ENCODE peak calls at places on chromosomes 2 and 18, in five cellular contexts. One of them, this sample, is unnamed.

GRCh38 chr2:75076088-75076487 is 117.6 kb downstream of the POLE4 start:
- DNase-seq in K562: no peak
- DNase-seq in WTC11: no peak
- DNase-seq in HCT116: no peak
- DNase-seq in A549: no peak
- DNase-seq in this sample: no peak

GRCh38 chr18:11146238-11146946 is 3.0 kb downstream of the PIEZO2 start:
- DNase-seq in K562: no peak
- DNase-seq in WTC11: peak
- DNase-seq in HCT116: no peak
- DNase-seq in A549: no peak
- DNase-seq in this sample: no peak

GRCh38 chr2:55898641-55899040 is 24.9 kb downstream of the EFEMP1 start:
- DNase-seq in K562: no peak
- DNase-seq in WTC11: no peak
- DNase-seq in HCT116: no peak
- DNase-seq in A549: no peak
- DNase-seq in this sample: no peak

GRCh38 chr2:15560404-15560987 is 638 bp downstream of the NBAS start:
- DNase-seq in K562: peak
- DNase-seq in WTC11: peak
- DNase-seq in HCT116: no peak
- DNase-seq in A549: peak
- DNase-seq in this sample: peak

GRCh38 chr2:101380376-101380775 is 6.9 kb downstream of the CREG2 start:
- DNase-seq in K562: no peak
- DNase-seq in WTC11: no peak
- DNase-seq in HCT116: no peak
- DNase-seq in A549: no peak
- DNase-seq in this sample: peak

GRCh38 chr18:51621103-51621969 is 423.9 kb upstream of the MEX3C start:
- DNase-seq in K562: peak
- DNase-seq in WTC11: peak
- DNase-seq in HCT116: peak
- DNase-seq in A549: peak
- DNase-seq in this sample: peak

GRCh38 chr2:38581193-38582147 is 21.3 kb downstream of the HNRNPLL start:
- DNase-seq in K562: peak
- DNase-seq in WTC11: peak
- DNase-seq in HCT116: peak
- DNase-seq in A549: no peak
- DNase-seq in this sample: peak

GRCh38 chr2:43333656-43334144 is 107.3 kb upstream of the ZFP36L2 start:
- DNase-seq in K562: no peak
- DNase-seq in WTC11: no peak
- DNase-seq in HCT116: no peak
- DNase-seq in A549: no peak
- DNase-seq in this sample: peak

GRCh38 chr2:11305958-11306357 is 38.5 kb downstream of the ROCK2 start:
- DNase-seq in K562: no peak
- DNase-seq in WTC11: no peak
- DNase-seq in HCT116: no peak
- DNase-seq in A549: no peak
- DNase-seq in this sample: no peak

GRCh38 chr2:46389417-46389916 is 89.9 kb upstream of the TMEM247 start:
- DNase-seq in K562: no peak
- DNase-seq in WTC11: no peak
- DNase-seq in HCT116: no peak
- DNase-seq in A549: no peak
- DNase-seq in this sample: no peak

GRCh38 chr18:2655954-2656236 is 369 bp downstream of the SMCHD1 start:
- DNase-seq in K562: peak
- DNase-seq in WTC11: no peak
- DNase-seq in HCT116: peak
- DNase-seq in A549: peak
- DNase-seq in this sample: no peak
- TF ChIP-seq MAX in K562: peak
- TF ChIP-seq MAX in WTC11: no peak
- TF ChIP-seq MAX in HCT116: no peak
- TF ChIP-seq MAX in A549: no peak
- TF ChIP-seq MAX in this sample: no peak

DNA sequence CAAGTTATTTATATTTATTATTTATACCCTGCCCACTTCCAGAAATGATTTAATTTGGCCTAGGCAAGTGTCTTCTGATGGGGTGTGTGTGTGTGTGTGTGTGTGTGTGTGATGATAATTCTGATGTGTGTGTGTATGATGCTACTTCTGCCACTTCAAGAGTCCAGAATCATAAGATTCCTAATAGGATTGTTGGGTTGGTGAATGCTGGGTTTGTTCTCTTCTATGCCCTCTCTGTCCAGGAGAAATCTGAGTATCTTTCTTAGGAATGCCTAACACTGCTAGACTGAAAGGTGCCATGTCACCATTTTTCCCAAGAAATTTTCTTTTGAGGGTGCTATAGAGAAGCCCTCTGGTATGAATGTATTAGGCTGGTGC is 122.5 kb downstream of the SPTBN1 start:
- DNase-seq in K562: no peak
- DNase-seq in WTC11: no peak
- DNase-seq in HCT116: no peak
- DNase-seq in A549: no peak
- DNase-seq in this sample: no peak
- TF ChIP-seq MAX in K562: no peak
- TF ChIP-seq MAX in WTC11: no peak
- TF ChIP-seq MAX in HCT116: no peak
- TF ChIP-seq MAX in A549: no peak
- TF ChIP-seq MAX in this sample: no peak

GRCh38 chr18:48360376-48361021 is 48.7 kb downstream of the ZBTB7C start:
- DNase-seq in K562: no peak
- DNase-seq in WTC11: no peak
- DNase-seq in HCT116: no peak
- DNase-seq in A549: no peak
- DNase-seq in this sample: no peak
- TF ChIP-seq MAX in K562: no peak
- TF ChIP-seq MAX in WTC11: no peak
- TF ChIP-seq MAX in HCT116: no peak
- TF ChIP-seq MAX in A549: no peak
- TF ChIP-seq MAX in this sample: no peak

GRCh38 chr18:74793746-74794145 is 196.1 kb downstream of the ZNF407 start:
- DNase-seq in K562: no peak
- DNase-seq in WTC11: no peak
- DNase-seq in HCT116: no peak
- DNase-seq in A549: no peak
- DNase-seq in this sample: no peak

GRCh38 chr18:74795766-74796165 is 198.1 kb downstream of the ZNF407 start:
- DNase-seq in K562: no peak
- DNase-seq in WTC11: no peak
- DNase-seq in HCT116: no peak
- DNase-seq in A549: no peak
- DNase-seq in this sample: no peak

GRCh38 chr18:74797577-74798151 is 200.0 kb downstream of the ZNF407 start:
- DNase-seq in K562: no peak
- DNase-seq in WTC11: no peak
- DNase-seq in HCT116: peak
- DNase-seq in A549: no peak
- DNase-seq in this sample: no peak

GRCh38 chr18:74800098-74800497 is 202.4 kb downstream of the ZNF407 start:
- DNase-seq in K562: no peak
- DNase-seq in WTC11: no peak
- DNase-seq in HCT116: no peak
- DNase-seq in A549: no peak
- DNase-seq in this sample: no peak

DNA sequence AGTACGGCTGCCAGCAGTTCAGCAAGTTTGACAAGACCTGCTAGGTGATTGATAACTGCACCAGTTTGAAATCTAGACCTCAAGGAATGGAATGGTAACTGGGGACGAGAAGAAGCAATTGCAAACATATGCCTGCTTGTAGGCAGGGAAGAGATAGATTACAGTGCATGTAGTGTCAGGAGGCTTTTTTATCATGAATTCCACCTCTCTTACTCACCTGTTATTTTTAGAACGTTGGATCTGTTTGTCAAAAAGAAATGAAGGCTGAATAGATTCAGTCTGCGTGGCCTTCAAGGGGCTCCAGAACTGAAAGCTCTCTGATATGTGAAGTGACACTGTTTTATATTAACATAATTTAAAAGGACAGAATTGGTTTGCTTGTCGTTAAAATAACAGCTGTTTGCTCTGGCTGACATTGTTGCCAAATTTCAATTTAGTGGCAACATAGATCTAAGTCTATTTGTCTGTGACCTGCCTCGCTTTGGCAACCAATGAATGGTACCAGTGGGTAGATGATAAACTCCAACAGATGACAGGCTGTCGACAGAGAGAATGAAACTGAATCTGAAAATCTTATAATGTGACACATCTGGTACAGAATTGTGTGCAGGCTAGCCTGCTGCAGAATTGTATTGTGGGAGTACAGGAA is 199.4 kb downstream of the ZNF407 start:
- DNase-seq in K562: peak
- DNase-seq in WTC11: no peak
- DNase-seq in HCT116: peak
- DNase-seq in A549: no peak
- DNase-seq in this sample: no peak
- TF ChIP-seq MAX in K562: no peak
- TF ChIP-seq MAX in WTC11: no peak
- TF ChIP-seq MAX in HCT116: no peak
- TF ChIP-seq MAX in A549: no peak
- TF ChIP-seq MAX in this sample: no peak

GRCh38 chr2:28678944-28679343 is 72.7 kb upstream of the PPP1CB start:
- DNase-seq in K562: no peak
- DNase-seq in WTC11: no peak
- DNase-seq in HCT116: no peak
- DNase-seq in A549: no peak
- DNase-seq in this sample: no peak
- TF ChIP-seq MAX in K562: no peak
- TF ChIP-seq MAX in WTC11: no peak
- TF ChIP-seq MAX in HCT116: no peak
- TF ChIP-seq MAX in A549: no peak
- TF ChIP-seq MAX in this sample: no peak

DNA sequence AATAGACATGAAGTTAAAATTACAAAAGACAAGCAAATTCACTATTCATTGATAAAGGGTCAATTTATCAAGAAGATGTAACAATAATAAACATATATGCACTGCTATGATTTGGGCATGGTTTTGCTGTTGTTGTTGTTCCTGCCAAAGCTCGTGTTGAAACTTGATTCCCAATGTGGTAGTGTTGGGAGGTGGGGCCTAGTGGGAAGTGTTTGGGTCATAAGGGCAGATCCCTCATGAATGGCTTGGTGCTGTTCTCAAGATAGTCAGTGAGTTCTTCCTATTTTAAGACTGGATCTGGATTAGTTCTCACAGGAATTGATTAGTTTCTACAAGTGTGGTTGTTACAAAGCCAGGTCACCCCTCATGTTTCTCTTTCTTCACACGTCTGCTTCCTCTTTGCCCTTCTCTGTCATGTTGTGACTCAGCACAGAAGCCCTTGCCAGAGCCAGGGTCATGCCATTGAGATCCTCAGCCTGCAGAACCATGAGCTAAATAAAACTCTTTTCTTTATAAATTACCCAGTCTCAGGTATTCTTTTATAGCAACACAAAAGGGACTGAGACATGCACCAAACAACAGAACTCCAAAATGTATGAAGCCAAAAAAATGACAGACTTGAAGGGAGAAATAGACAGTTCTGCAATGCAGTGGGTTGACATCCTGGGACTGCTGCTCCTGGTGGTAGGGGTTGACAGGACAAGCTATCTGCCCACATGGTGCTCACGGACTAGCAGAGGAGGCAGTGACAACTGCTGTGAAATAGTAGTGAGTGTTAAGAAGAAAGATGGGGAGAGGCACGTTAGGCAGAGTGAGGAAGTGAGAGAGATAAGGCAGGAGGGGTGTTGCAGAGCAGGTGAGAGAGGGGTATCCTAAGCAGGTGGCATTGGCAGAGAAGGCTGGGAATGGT is 18.6 kb upstream of the SKA1 start:
- DNase-seq in K562: peak
- DNase-seq in WTC11: no peak
- DNase-seq in HCT116: peak
- DNase-seq in A549: no peak
- DNase-seq in this sample: peak
- TF ChIP-seq MAX in K562: no peak
- TF ChIP-seq MAX in WTC11: no peak
- TF ChIP-seq MAX in HCT116: peak
- TF ChIP-seq MAX in A549: no peak
- TF ChIP-seq MAX in this sample: no peak

This sample was measured in endothelial cell of umbilical vein.